ENCODE peak calls at places on chromosome 17, in four cellular contexts. L is effector memory CD8-positive, alpha-beta T cell; R is naive thymus-derived CD4-positive, alpha-beta T cell; I is lower lobe of right lung. P is an unnamed sample.

GRCh38 chr17:80034977-80035686 is 540 bp downstream of the TBC1D16 start:
- ATAC-seq in L (peak), R (peak), I (no peak), P (peak)

GRCh38 chr17:52536466-52536865 is 378.0 kb upstream of the CA10 start:
- ATAC-seq in L (no peak), R (no peak), I (peak), P (no peak)

GRCh38 chr17:38898812-38899348 is 26.5 kb upstream of the LASP1NB start:
- ATAC-seq in L (peak), R (peak), I (peak), P (peak)

GRCh38 chr17:18933102-18934058 is 18.6 kb upstream of the SLC5A10 start:
- ATAC-seq in L (peak), R (peak), I (peak), P (peak)

GRCh38 chr17:6507535-6507934 is 48.8 kb downstream of the PITPNM3 start:
- ATAC-seq in L (no peak), R (no peak), I (peak), P (peak)

GRCh38 chr17:66675991-66676371 is 158.9 kb upstream of the CACNG5 start:
- ATAC-seq in L (no peak), R (no peak), I (peak), P (peak)

GRCh38 chr17:9386401-9386800 is 189.2 kb downstream of the STX8 start:
- ATAC-seq in L (no peak), R (no peak), I (no peak), P (no peak)

GRCh38 chr17:10135539-10136257 is 62.7 kb downstream of the GAS7 start:
- ATAC-seq in L (peak), R (peak), I (peak), P (no peak)

GRCh38 chr17:16473286-16474011 is 18.5 kb downstream of the LRRC75A start:
- ATAC-seq in L (no peak), R (no peak), I (no peak), P (peak)

GRCh38 chr17:57924677-57925076 is 30.5 kb downstream of the CUEDC1 start:
- ATAC-seq in L (no peak), R (no peak), I (no peak), P (no peak)

GRCh38 chr17:65523411-65523810 is 38.0 kb downstream of the AXIN2 start:
- ATAC-seq in L (peak), R (peak), I (no peak), P (no peak)

GRCh38 chr17:8960325-8961144 is 5.0 kb downstream of the PIK3R5 start:
- ATAC-seq in L (peak), R (no peak), I (no peak), P (no peak)